ENCODE peak calls at places on chromosomes 5 and 9, in seven cellular contexts. R is astrocyte; S is GM20000; O is foreskin fibroblast; H is activated CD4-positive, alpha-beta T cell treated with anti-CD3 and anti-CD28 coated beads, Interleukin-2, amount 10 ng/mL, durations not matched to agents 7 days and 5 days; V is dorsolateral prefrontal cortex; L is GM12865. D is an unnamed sample.

GRCh38 chr5:96855041-96855872 is 21.0 kb upstream of the ERAP2 start:
- DNase-seq in O (peak), R (peak), L (no peak), S (no peak), V (no peak), H (no peak), D (no peak)

GRCh38 chr5:139814704-139815280 is 19.2 kb downstream of the PSD2 start:
- DNase-seq in L (no peak), R (no peak), H (no peak), S (no peak), O (no peak), V (no peak), D (no peak)

GRCh38 chr5:87746341-87746740 is 333.6 kb upstream of the CCNH start:
- DNase-seq in H (no peak), V (no peak), R (peak), O (no peak), S (no peak), L (no peak), D (no peak)

GRCh38 chr5:157866536-157866935 is 7.6 kb upstream of the CLINT1 start:
- DNase-seq in R (no peak), V (no peak), H (no peak), L (no peak), S (no peak), O (no peak), D (no peak)

GRCh38 chr9:129464972-129465833 is 155.7 kb downstream of the C9orf50 start:
- DNase-seq in V (no peak), H (no peak), O (peak), L (no peak), R (peak), S (no peak), D (no peak)

GRCh38 chr9:131239307-131239975 is 36.9 kb downstream of the FAM78A start:
- DNase-seq in L (no peak), S (no peak), V (peak), O (no peak), H (no peak), R (no peak), D (no peak)

GRCh38 chr5:54835642-54836041 is 149.8 kb downstream of the ESM1 start:
- DNase-seq in H (no peak), R (peak), V (no peak), L (no peak), O (peak), S (no peak), D (no peak)

GRCh38 chr9:121354141-121354540 is 15.9 kb downstream of the STOM start:
- DNase-seq in O (no peak), H (no peak), R (no peak), L (no peak), V (no peak), S (no peak), D (no peak)

GRCh38 chr5:138565100-138565821 is 9.9 kb downstream of the HSPA9 start:
- DNase-seq in O (no peak), L (no peak), H (no peak), R (no peak), S (no peak), V (no peak), D (no peak)

GRCh38 chr5:132779961-132780360 is 2.9 kb upstream of the SEPTIN8 start:
- DNase-seq in L (no peak), R (no peak), V (no peak), H (no peak), O (no peak), S (no peak), D (no peak)

GRCh38 chr5:154479944-154480750 is 2.1 kb upstream of the HAND1 start:
- DNase-seq in V (no peak), L (peak), O (no peak), R (no peak), H (no peak), S (peak), D (no peak)

GRCh38 chr5:81755320-81755719 is 4.4 kb upstream of the SSBP2 start:
- DNase-seq in R (peak), L (no peak), S (no peak), H (no peak), V (no peak), O (peak), D (no peak)

GRCh38 chr5:167871091-167871490 is 420.4 kb upstream of the WWC1 start:
- DNase-seq in R (peak), V (no peak), L (no peak), O (no peak), H (no peak), S (no peak), D (no peak)

GRCh38 chr9:29213374-29214161 is 1640.3 kb upstream of the C9orf72 start:
- DNase-seq in O (no peak), H (no peak), S (no peak), V (no peak), R (no peak), L (no peak), D (peak)

GRCh38 chr9:116870566-116870965 is 183.5 kb downstream of the TRIM32 start:
- DNase-seq in R (no peak), L (no peak), S (no peak), O (no peak), V (no peak), H (no peak), D (no peak)

GRCh38 chr9:36993933-36994764 is 39.9 kb downstream of the PAX5 start:
- DNase-seq in V (no peak), L (peak), R (no peak), O (no peak), H (no peak), S (peak), D (no peak)

GRCh38 chr5:56950626-56951130 is 1.2 kb downstream of the MIER3 start:
- DNase-seq in R (peak), V (peak), S (peak), O (peak), L (peak), H (peak), D (no peak)

GRCh38 chr5:76811214-76811613 is 7.6 kb upstream of the F2RL1 start:
- DNase-seq in R (peak), S (no peak), H (no peak), V (no peak), O (peak), L (no peak), D (no peak)

GRCh38 chr5:67878911-67879310 is 336.6 kb upstream of the PIK3R1 start:
- DNase-seq in L (no peak), H (no peak), O (peak), S (no peak), V (no peak), R (no peak), D (no peak)

GRCh38 chr5:2196989-2197531 is 314.3 kb upstream of the IRX4 start:
- DNase-seq in H (no peak), R (no peak), O (no peak), V (no peak), S (no peak), L (no peak), D (no peak)

GRCh38 chr9:137920753-137921152 is 43.2 kb downstream of the CACNA1B start:
- DNase-seq in S (no peak), V (no peak), R (no peak), O (no peak), L (no peak), H (no peak), D (no peak)

GRCh38 chr5:10565785-10566506 is 2.1 kb downstream of the ANKRD33B start:
- DNase-seq in L (peak), V (no peak), R (no peak), S (no peak), H (no peak), O (peak), D (no peak)

GRCh38 chr9:87395804-87396458 is 101.7 kb upstream of the DAPK1 start:
- DNase-seq in R (peak), V (no peak), L (no peak), O (no peak), H (no peak), S (no peak), D (no peak)

GRCh38 chr9:87239312-87239711 is 258.4 kb upstream of the DAPK1 start:
- DNase-seq in L (no peak), H (no peak), S (no peak), R (no peak), V (no peak), O (no peak), D (no peak)

GRCh38 chr5:40428129-40428528 is 251.6 kb upstream of the PTGER4 start:
- DNase-seq in V (no peak), H (no peak), S (no peak), L (no peak), O (peak), R (peak), D (no peak)

GRCh38 chr9:5509573-5509972 is 758 bp upstream of the PDCD1LG2 start:
- DNase-seq in S (no peak), O (peak), H (no peak), V (no peak), R (peak), L (no peak), D (no peak)

GRCh38 chr5:158943057-158943456 is 156.7 kb downstream of the EBF1 start:
- DNase-seq in S (peak), H (no peak), V (no peak), L (peak), R (peak), O (peak), D (no peak)

GRCh38 chr5:129459485-129460120 is 495 bp upstream of the ADAMTS19 start:
- DNase-seq in S (peak), V (no peak), L (no peak), H (no peak), R (peak), O (peak), D (no peak)

GRCh38 chr5:36494756-36495637 is 111.4 kb upstream of the SLC1A3 start:
- DNase-seq in R (peak), O (peak), V (no peak), H (no peak), L (no peak), S (no peak), D (no peak)

GRCh38 chr9:72986522-72987116 is 33.8 kb upstream of the ALDH1A1 start:
- DNase-seq in R (no peak), O (peak), V (no peak), S (no peak), L (no peak), H (no peak), D (no peak)

GRCh38 chr5:43631182-43631910 is 28.4 kb downstream of the NNT start:
- DNase-seq in S (peak), H (peak), V (peak), O (peak), L (peak), R (peak), D (peak)

GRCh38 chr5:154756871-154757646 is 1.9 kb downstream of the LARP1 start:
- DNase-seq in L (peak), V (peak), S (peak), R (no peak), H (peak), O (peak), D (no peak)

GRCh38 chr9:78769684-78770083 is 472.8 kb downstream of the PSAT1 start:
- DNase-seq in S (no peak), L (no peak), H (no peak), V (no peak), O (peak), R (no peak), D (no peak)

GRCh38 chr5:122192883-122193496 is 63.6 kb downstream of the ZNF474 start:
- DNase-seq in L (peak), H (peak), R (peak), O (peak), V (peak), S (peak), D (peak)

GRCh38 chr5:115816226-115817042 is at the start of gene CDO1:
- DNase-seq in O (peak), S (peak), L (no peak), R (peak), V (peak), H (peak), D (no peak)

GRCh38 chr9:136361757-136362449 is 1.6 kb downstream of the DNLZ start:
- DNase-seq in S (no peak), V (no peak), R (no peak), H (no peak), O (peak), L (no peak), D (no peak)

GRCh38 chr5:134794136-134794535 is 35.6 kb downstream of the DDX46 start:
- DNase-seq in R (peak), S (no peak), V (no peak), H (no peak), O (no peak), L (no peak), D (no peak)